ENCODE peak calls at places on chromosomes 4 and X, in five cellular contexts. C is neuronal stem cell, M is IMR-90, L is H1, B is mesenchymal stem cell. E is an unnamed sample.

GRCh38 chr4:113094327-113094726 is 44.9 kb downstream of the ANK2 start:
- DNase-seq in L (no peak), B (peak), C (no peak), M (no peak), E (no peak)

GRCh38 chr4:112952301-112952700 is 97.2 kb upstream of the ANK2 start:
- DNase-seq in M (no peak), C (no peak), L (no peak), B (no peak), E (no peak)

GRCh38 chr4:87985097-87985886 is 9.8 kb downstream of the SPP1 start:
- DNase-seq in L (no peak), M (peak), B (peak), C (no peak), E (peak)

GRCh38 chr4:157425897-157426296 is 205.4 kb downstream of the GRIA2 start:
- DNase-seq in L (no peak), M (no peak), B (no peak), C (no peak), E (no peak)

GRCh38 chr4:88573995-88574394 is 18.3 kb upstream of the HERC3 start:
- DNase-seq in B (peak), M (peak), C (no peak), L (no peak), E (peak)

GRCh38 chrX:1685460-1685859 is 70.6 kb downstream of the ASMT start:
- DNase-seq in L (no peak), C (peak), B (no peak), M (no peak), E (no peak)

GRCh38 chr4:108453366-108453765 is 167.0 kb upstream of the RPL34 start:
- DNase-seq in M (no peak), B (no peak), L (no peak), C (no peak), E (no peak)

GRCh38 chrX:72258174-72258573 is 18.9 kb downstream of the RPS4X start:
- DNase-seq in B (peak), C (no peak), L (no peak), M (peak), E (no peak)

GRCh38 chrX:43958529-43958928 is 14.7 kb downstream of the NDP start:
- DNase-seq in L (no peak), M (peak), C (peak), B (peak), E (peak)

GRCh38 chrX:106917830-106918500 is 2.2 kb upstream of the CLDN2 start:
- DNase-seq in L (no peak), C (no peak), M (peak), B (peak), E (no peak)

GRCh38 chr4:36281384-36282106 is at the start of gene DTHD1:
- DNase-seq in M (no peak), C (no peak), B (no peak), L (no peak), E (no peak)

GRCh38 chr4:10117424-10118354 is 1.1 kb upstream of the WDR1 start:
- DNase-seq in C (no peak), B (peak), M (no peak), L (no peak), E (no peak)

GRCh38 chrX:41118156-41118555 is 32.9 kb downstream of the USP9X start:
- DNase-seq in B (no peak), L (no peak), C (no peak), M (no peak), E (no peak)

GRCh38 chr4:150096625-150097024 is 18.4 kb downstream of the DCLK2 start:
- DNase-seq in M (no peak), B (no peak), L (no peak), C (peak), E (no peak)

GRCh38 chr4:36020351-36020750 is 224.0 kb downstream of the ARAP2 start:
- DNase-seq in L (no peak), M (no peak), C (no peak), B (no peak), E (no peak)

DNA sequence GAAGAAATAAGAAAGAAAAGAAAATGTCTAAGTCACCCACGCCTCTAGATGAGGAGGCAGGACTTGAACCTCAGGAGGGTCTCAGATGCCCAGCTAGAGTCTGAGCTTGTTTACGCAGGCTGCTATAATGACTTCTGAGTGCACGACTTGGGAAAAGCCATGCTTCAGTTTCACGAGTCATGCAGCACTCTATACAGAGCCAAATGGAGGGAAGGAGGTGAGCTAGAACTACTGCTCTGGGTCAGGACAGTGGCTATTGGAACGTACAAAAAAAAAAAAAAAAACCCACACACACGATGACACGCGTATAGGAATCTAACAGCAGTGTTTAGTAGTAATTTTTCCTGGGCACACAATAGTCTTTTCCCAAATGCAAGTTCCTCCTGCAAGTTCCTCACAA is 36.8 kb downstream of the IRF2 start:
- DNase-seq in C (no peak), B (no peak), L (no peak), M (peak), E (no peak)
- H3K18ac ChIP-seq in C (no peak), B (no peak), L (no peak), M (no peak), E (no peak)

GRCh38 chr4:128831526-128832252 is 22.2 kb downstream of the JADE1 start:
- DNase-seq in C (peak), L (no peak), B (peak), M (peak), E (peak)
- H2BK15ac ChIP-seq in C (no peak), L (no peak), B (no peak), M (no peak), E (no peak)

GRCh38 chr4:185203380-185204237 is at the start of gene CFAP97:
- DNase-seq in C (peak), L (no peak), B (peak), M (peak), E (peak)

GRCh38 chr4:185201983-185202962 is 1.5 kb downstream of the CFAP97 start:
- DNase-seq in B (peak), M (peak), C (no peak), L (no peak), E (peak)

GRCh38 chr4:185202984-185203379 is 818 bp downstream of the CFAP97 start:
- DNase-seq in L (no peak), C (no peak), B (no peak), M (no peak), E (no peak)

GRCh38 chr4:185205697-185206342 is 2.0 kb upstream of the CFAP97 start:
- DNase-seq in L (no peak), B (no peak), C (no peak), M (no peak), E (no peak)

DNA sequence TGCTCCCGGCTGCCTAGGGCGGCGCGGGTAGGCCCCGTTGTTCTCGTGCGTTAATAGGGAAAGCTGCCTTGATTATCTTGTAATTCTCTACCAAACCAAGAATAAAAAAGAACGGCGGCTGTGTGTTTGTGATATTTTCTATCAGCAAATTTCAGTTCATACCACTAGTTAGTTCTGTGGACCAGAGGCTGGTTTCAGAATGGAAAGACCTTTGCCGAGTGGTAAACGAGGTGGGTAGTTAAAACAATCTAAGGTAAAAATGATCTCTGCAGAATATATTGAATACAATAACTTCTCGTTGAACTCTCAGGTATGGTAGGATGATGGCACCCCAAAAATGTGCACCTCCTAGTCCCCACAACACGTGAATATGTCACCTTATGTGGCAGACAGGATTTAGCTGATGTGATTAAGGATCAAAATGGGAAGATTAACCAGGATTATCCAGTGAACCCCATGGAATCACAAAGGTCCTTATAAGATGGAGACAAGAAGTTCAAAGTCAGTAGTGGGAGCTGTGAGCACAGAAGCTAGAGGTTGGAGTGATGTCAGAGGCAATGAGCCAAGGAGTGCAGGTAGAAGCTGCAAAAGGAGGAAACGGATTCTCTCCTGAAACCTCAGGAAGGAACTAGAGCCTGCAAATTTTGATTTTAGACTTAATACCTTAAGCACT is 574 bp upstream of the CFAP97 start:
- DNase-seq in M (peak), C (no peak), L (no peak), B (no peak), E (no peak)
- H4K91ac ChIP-seq in M (no peak), C (no peak), L (no peak), B (no peak), E (no peak)

GRCh38 chr4:40261246-40262078 is 64.6 kb downstream of the RHOH start:
- DNase-seq in C (no peak), L (no peak), M (no peak), B (no peak), E (no peak)
- H3K18ac ChIP-seq in C (peak), L (no peak), M (no peak), B (no peak), E (no peak)

GRCh38 chr4:180057891-180058643 is 2185.1 kb upstream of the TENM3 start:
- DNase-seq in M (no peak), L (no peak), C (peak), B (peak), E (peak)

GRCh38 chr4:180060159-180060889 is 2182.9 kb upstream of the TENM3 start:
- DNase-seq in B (peak), M (peak), L (no peak), C (peak), E (no peak)

GRCh38 chr4:180057198-180057821 is 2185.9 kb upstream of the TENM3 start:
- DNase-seq in L (no peak), B (peak), M (no peak), C (peak), E (no peak)

GRCh38 chr4:180059216-180059881 is 2183.9 kb upstream of the TENM3 start:
- DNase-seq in M (no peak), L (no peak), C (peak), B (peak), E (peak)

GRCh38 chr4:180058731-180059215 is 2184.4 kb upstream of the TENM3 start:
- DNase-seq in L (no peak), C (peak), B (peak), M (peak), E (peak)
- H2BK15ac ChIP-seq in L (no peak), C (peak), B (no peak), M (no peak), E (no peak)

GRCh38 chr4:123478859-123479345 is 82.3 kb downstream of the SPRY1 start:
- DNase-seq in M (peak), C (no peak), B (peak), L (no peak), E (no peak)

GRCh38 chr4:123479944-123480343 is 83.3 kb downstream of the SPRY1 start:
- DNase-seq in B (peak), M (peak), L (no peak), C (no peak), E (no peak)

GRCh38 chr4:123474817-123475216 is 78.2 kb downstream of the SPRY1 start:
- DNase-seq in L (no peak), B (no peak), M (no peak), C (no peak), E (no peak)

GRCh38 chr4:123476089-123476488 is 79.5 kb downstream of the SPRY1 start:
- DNase-seq in C (no peak), M (no peak), B (no peak), L (no peak), E (no peak)

GRCh38 chr4:123477804-123478209 is 81.2 kb downstream of the SPRY1 start:
- DNase-seq in M (peak), L (no peak), B (peak), C (no peak), E (no peak)
- H4K91ac ChIP-seq in M (no peak), L (no peak), B (peak), C (peak), E (no peak)